ENCODE peak calls at places on chromosomes 16 and 17, in five cellular contexts. M, W, O, B and H are unnamed samples.

GRCh38 chr17:80261159-80261894 is 675 bp downstream of the RNF213 start:
- DNase-seq in M (peak; percentile 67), W (peak; percentile 59), O (peak; percentile 71), B (peak; percentile 70), H (no peak)

GRCh38 chr17:48174833-48175232 is 67.3 kb downstream of the SNX11 start:
- DNase-seq in M (no peak), W (no peak), O (no peak), B (no peak), H (no peak)

GRCh38 chr16:24189941-24190340 is 66.2 kb upstream of the CACNG3 start:
- DNase-seq in M (no peak), W (no peak), O (no peak), B (peak; percentile 5), H (no peak)

GRCh38 chr17:9918352-9918751 is 13.3 kb upstream of the RCVRN start:
- DNase-seq in M (no peak), W (no peak), O (no peak), B (no peak), H (no peak)

GRCh38 chr17:1727258-1727789 is 2.8 kb downstream of the WDR81 start:
- DNase-seq in M (no peak), W (peak; percentile 17), O (no peak), B (no peak), H (no peak)

GRCh38 chr16:47983999-47984580 is 171.7 kb downstream of the ABCC12 start:
- DNase-seq in M (no peak), W (no peak), O (no peak), B (no peak), H (no peak)

GRCh38 chr17:63222655-63223054 is 223.5 kb downstream of the CYB561 start:
- DNase-seq in M (no peak), W (no peak), O (peak; percentile 3), B (no peak), H (no peak)

GRCh38 chr17:38333635-38334295 is 10.0 kb downstream of the GPR179 start:
- DNase-seq in M (no peak), W (no peak), O (peak; percentile 65), B (peak; percentile 34), H (no peak)

GRCh38 chr17:58105093-58105492 is 21.9 kb downstream of the DYNLL2 start:
- DNase-seq in M (no peak), W (no peak), O (no peak), B (no peak), H (no peak)

GRCh38 chr16:11543676-11544393 is 42.9 kb downstream of the LITAF start:
- DNase-seq in M (no peak), W (no peak), O (no peak), B (no peak), H (no peak)

GRCh38 chr17:47204722-47205418 is 4.3 kb upstream of the MYL4 start:
- DNase-seq in M (no peak), W (no peak), O (peak; percentile 60), B (peak; percentile 76), H (no peak)

GRCh38 chr16:6297666-6298435 is 1034.8 kb upstream of the RBFOX1 start:
- DNase-seq in M (no peak), W (no peak), O (no peak), B (no peak), H (no peak)

GRCh38 chr16:66127459-66128362 is 238.8 kb upstream of the CDH5 start:
- DNase-seq in M (no peak), W (no peak), O (no peak), B (no peak), H (no peak)

DNA sequence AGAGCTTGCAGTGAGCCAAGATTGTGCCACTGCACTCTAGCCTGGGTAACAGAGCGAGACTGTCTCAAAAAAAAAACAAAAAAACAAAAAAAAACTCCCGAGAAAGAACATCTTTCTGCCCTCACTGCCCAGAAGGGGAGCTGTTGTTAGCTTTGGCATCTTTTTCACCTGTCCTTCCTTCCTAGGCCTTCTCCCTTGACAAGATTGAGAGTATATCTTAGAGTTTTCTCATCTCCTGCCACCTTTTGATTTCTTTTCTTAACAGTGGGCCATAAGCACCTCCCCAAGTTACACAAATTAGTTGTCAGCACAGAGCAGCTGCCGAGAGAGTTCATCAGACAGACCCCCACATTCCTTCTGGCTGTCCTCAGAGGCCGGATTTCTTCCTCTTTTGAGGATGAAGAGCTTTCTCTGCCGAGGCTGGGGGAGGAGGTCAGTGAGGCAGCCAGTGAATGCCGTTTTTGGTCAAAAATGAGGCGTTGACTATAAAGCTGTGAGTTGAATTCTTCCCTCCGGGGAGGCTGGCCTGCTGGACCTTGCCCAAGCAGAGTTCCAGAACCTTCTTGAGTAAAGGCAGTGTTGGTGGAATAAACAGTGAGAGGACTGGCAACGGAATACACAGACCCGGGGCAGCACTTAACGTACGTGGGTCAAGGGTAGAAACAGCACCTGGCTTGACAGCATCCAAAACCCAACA is 127.0 kb downstream of the ABCC6 start:
- DNase-seq in M (peak; percentile 30), W (peak; percentile 84), O (no peak), B (no peak), H (no peak)
- TF ChIP-seq CTCF in M (peak; percentile 35), W (peak; percentile 43), O (no peak), B (no peak), H (peak; percentile 52)

GRCh38 chr17:5077781-5078105 is 524 bp upstream of the ZFP3 start:
- DNase-seq in M (no peak), W (no peak), O (no peak), B (no peak), H (no peak)

GRCh38 chr17:5080591-5080990 is 2.3 kb downstream of the ZFP3 start:
- DNase-seq in M (no peak), W (no peak), O (no peak), B (no peak), H (no peak)

GRCh38 chr17:5078106-5079028 is at the start of gene ZFP3:
- DNase-seq in M (peak; percentile 85), W (peak; percentile 78), O (peak; percentile 74), B (peak; percentile 90), H (no peak)
- TF ChIP-seq CTCF in M (no peak), W (no peak), O (peak; percentile 11), B (peak; percentile 13), H (peak; percentile 7)

GRCh38 chr17:17052462-17053221 is 10.4 kb downstream of the MPRIP start:
- DNase-seq in M (no peak), W (peak; percentile 13), O (no peak), B (no peak), H (no peak)
- TF ChIP-seq CTCF in M (no peak), W (no peak), O (no peak), B (no peak), H (no peak)

GRCh38 chr17:45170280-45170975 is 8.8 kb downstream of the HEXIM2 start:
- DNase-seq in M (no peak), W (no peak), O (peak; percentile 26), B (no peak), H (no peak)

GRCh38 chr17:45171338-45172231 is 9.9 kb downstream of the HEXIM2 start:
- DNase-seq in M (peak; percentile 71), W (peak; percentile 39), O (peak; percentile 64), B (no peak), H (no peak)

GRCh38 chr17:45172232-45172540 is 10.5 kb downstream of the HEXIM2 start:
- DNase-seq in M (no peak), W (no peak), O (no peak), B (no peak), H (no peak)

GRCh38 chr17:45170976-45171337 is 9.3 kb downstream of the HEXIM2 start:
- DNase-seq in M (peak; percentile 85), W (peak; percentile 71), O (peak; percentile 36), B (no peak), H (no peak)

GRCh38 chr17:45172541-45173286 is 11.0 kb downstream of the HEXIM2 start:
- DNase-seq in M (peak; percentile 89), W (peak; percentile 66), O (peak; percentile 91), B (peak; percentile 57), H (peak; percentile 70)
- TF ChIP-seq CTCF in M (no peak), W (no peak), O (no peak), B (no peak), H (peak; percentile 24)

GRCh38 chr16:53737563-53737962 is 33.6 kb downstream of the FTO start:
- DNase-seq in M (no peak), W (no peak), O (no peak), B (no peak), H (no peak)

GRCh38 chr16:53732296-53732929 is 28.5 kb downstream of the FTO start:
- DNase-seq in M (no peak), W (no peak), O (no peak), B (no peak), H (no peak)

GRCh38 chr16:53740476-53740875 is 36.5 kb downstream of the FTO start:
- DNase-seq in M (no peak), W (no peak), O (no peak), B (no peak), H (no peak)

GRCh38 chr16:53734908-53735307 is 31.0 kb downstream of the FTO start:
- DNase-seq in M (no peak), W (no peak), O (no peak), B (no peak), H (no peak)

DNA sequence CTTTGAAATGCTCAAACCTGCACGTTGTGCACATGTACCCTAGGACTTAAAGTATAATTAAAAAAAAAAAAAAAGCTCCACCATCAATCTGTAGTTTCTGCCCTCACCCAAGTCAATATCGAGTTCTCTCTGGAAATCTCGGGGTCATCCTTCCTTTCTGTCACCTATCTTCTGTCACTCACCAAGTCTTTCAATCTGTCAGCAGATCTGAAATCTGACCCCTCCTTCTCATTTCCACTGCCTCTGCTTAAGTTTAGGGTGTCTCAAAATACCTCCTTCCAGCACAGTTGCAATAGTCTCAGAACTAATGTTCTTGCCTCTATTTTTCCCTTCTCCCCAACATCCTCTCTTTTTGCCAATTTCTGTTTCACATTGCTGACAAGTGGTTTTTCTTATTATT is 32.3 kb downstream of the FTO start:
- DNase-seq in M (no peak), W (no peak), O (no peak), B (no peak), H (no peak)
- TF ChIP-seq CTCF in M (no peak), W (no peak), O (no peak), B (no peak), H (no peak)

GRCh38 chr16:17224350-17224749 is 246.4 kb downstream of the XYLT1 start:
- DNase-seq in M (no peak), W (no peak), O (peak; percentile 12), B (no peak), H (no peak)

GRCh38 chr16:17223576-17223975 is 247.2 kb downstream of the XYLT1 start:
- DNase-seq in M (no peak), W (no peak), O (no peak), B (no peak), H (no peak)

GRCh38 chr16:17222756-17223411 is 247.9 kb downstream of the XYLT1 start:
- DNase-seq in M (peak; percentile 41), W (no peak), O (peak; percentile 46), B (no peak), H (no peak)

GRCh38 chr16:17225551-17225950 is 245.2 kb downstream of the XYLT1 start:
- DNase-seq in M (no peak), W (no peak), O (no peak), B (no peak), H (no peak)

GRCh38 chr16:17224859-17225258 is 245.9 kb downstream of the XYLT1 start:
- DNase-seq in M (peak; percentile 77), W (peak; percentile 71), O (peak; percentile 94), B (peak; percentile 11), H (no peak)
- TF ChIP-seq CTCF in M (no peak), W (no peak), O (no peak), B (no peak), H (no peak)

GRCh38 chr17:8138672-8139371 is 13.4 kb downstream of the PER1 start:
- DNase-seq in M (peak; percentile 96), W (peak; percentile 98), O (peak; percentile 93), B (peak; percentile 97), H (peak; percentile 74)
- TF ChIP-seq CTCF in M (peak; percentile 81), W (peak; percentile 86), O (peak; percentile 71), B (peak; percentile 80), H (peak; percentile 86)